ENCODE peak calls at places on chromosomes 6 and 20, in four cellular contexts. One of them, this sample, is unnamed.

GRCh38 chr20:18907353-18907752 is 93.8 kb downstream of the SCP2D1 start:
- DNase-seq in upper lobe of right lung: no peak
- DNase-seq in cardiac fibroblast: no peak
- DNase-seq in AG04449: no peak
- DNase-seq in this sample: no peak

GRCh38 chr20:39146394-39146793 is 184.2 kb downstream of the DHX35 start:
- DNase-seq in AG04449: no peak
- DNase-seq in upper lobe of right lung: no peak
- DNase-seq in cardiac fibroblast: no peak
- DNase-seq in this sample: no peak

GRCh38 chr20:4040283-4041179 is 25.2 kb upstream of the RNF24 start:
- DNase-seq in upper lobe of right lung: no peak
- DNase-seq in cardiac fibroblast: no peak
- DNase-seq in AG04449: no peak
- DNase-seq in this sample: no peak

GRCh38 chr6:144652292-144652891 is 367.3 kb downstream of the UTRN start:
- DNase-seq in AG04449: no peak
- DNase-seq in upper lobe of right lung: no peak
- DNase-seq in cardiac fibroblast: no peak
- DNase-seq in this sample: no peak

GRCh38 chr6:111972714-111973678 is 80.9 kb upstream of the CCN6 start:
- DNase-seq in AG04449: peak
- DNase-seq in cardiac fibroblast: peak
- DNase-seq in upper lobe of right lung: no peak
- DNase-seq in this sample: peak

GRCh38 chr20:4171538-4172116 is 156.3 kb upstream of the RNF24 start:
- DNase-seq in upper lobe of right lung: no peak
- DNase-seq in AG04449: no peak
- DNase-seq in cardiac fibroblast: no peak
- DNase-seq in this sample: no peak

GRCh38 chr20:22223251-22223650 is 361.1 kb downstream of the FOXA2 start:
- DNase-seq in AG04449: no peak
- DNase-seq in upper lobe of right lung: no peak
- DNase-seq in cardiac fibroblast: no peak
- DNase-seq in this sample: no peak

GRCh38 chr6:84243240-84243639 is 15.8 kb upstream of the CEP162 start:
- DNase-seq in AG04449: no peak
- DNase-seq in cardiac fibroblast: no peak
- DNase-seq in upper lobe of right lung: no peak
- DNase-seq in this sample: no peak

GRCh38 chr6:163923658-163924411 is 509.3 kb downstream of the QKI start:
- DNase-seq in upper lobe of right lung: no peak
- DNase-seq in AG04449: no peak
- DNase-seq in cardiac fibroblast: no peak
- DNase-seq in this sample: no peak

GRCh38 chr6:24460966-24461365 is 28.4 kb downstream of the GPLD1 start:
- DNase-seq in cardiac fibroblast: no peak
- DNase-seq in upper lobe of right lung: no peak
- DNase-seq in AG04449: no peak
- DNase-seq in this sample: no peak

GRCh38 chr6:157541618-157542404 is 160.8 kb downstream of the ZDHHC14 start:
- DNase-seq in AG04449: no peak
- DNase-seq in cardiac fibroblast: no peak
- DNase-seq in upper lobe of right lung: no peak
- DNase-seq in this sample: no peak

GRCh38 chr6:75673885-75674284 is 72.2 kb downstream of the SENP6 start:
- DNase-seq in upper lobe of right lung: no peak
- DNase-seq in cardiac fibroblast: peak
- DNase-seq in AG04449: no peak
- DNase-seq in this sample: no peak

GRCh38 chr20:58446264-58446937 is 57.4 kb downstream of the VAPB start:
- DNase-seq in cardiac fibroblast: no peak
- DNase-seq in AG04449: no peak
- DNase-seq in upper lobe of right lung: no peak
- DNase-seq in this sample: no peak

GRCh38 chr6:10690651-10691445 is 3.6 kb downstream of the C6orf52 start:
- DNase-seq in upper lobe of right lung: no peak
- DNase-seq in AG04449: no peak
- DNase-seq in cardiac fibroblast: no peak
- DNase-seq in this sample: no peak

GRCh38 chr20:49325981-49326380 is 48.1 kb upstream of the ZNFX1 start:
- DNase-seq in cardiac fibroblast: peak
- DNase-seq in upper lobe of right lung: no peak
- DNase-seq in AG04449: no peak
- DNase-seq in this sample: peak

GRCh38 chr20:49319204-49319809 is 41.5 kb upstream of the ZNFX1 start:
- DNase-seq in cardiac fibroblast: no peak
- DNase-seq in upper lobe of right lung: no peak
- DNase-seq in AG04449: no peak
- DNase-seq in this sample: no peak

GRCh38 chr20:49320460-49320859 is 42.6 kb upstream of the ZNFX1 start:
- DNase-seq in AG04449: no peak
- DNase-seq in cardiac fibroblast: peak
- DNase-seq in upper lobe of right lung: no peak
- DNase-seq in this sample: no peak

GRCh38 chr20:49324306-49324705 is 46.4 kb upstream of the ZNFX1 start:
- DNase-seq in cardiac fibroblast: no peak
- DNase-seq in AG04449: no peak
- DNase-seq in upper lobe of right lung: no peak
- DNase-seq in this sample: no peak

DNA sequence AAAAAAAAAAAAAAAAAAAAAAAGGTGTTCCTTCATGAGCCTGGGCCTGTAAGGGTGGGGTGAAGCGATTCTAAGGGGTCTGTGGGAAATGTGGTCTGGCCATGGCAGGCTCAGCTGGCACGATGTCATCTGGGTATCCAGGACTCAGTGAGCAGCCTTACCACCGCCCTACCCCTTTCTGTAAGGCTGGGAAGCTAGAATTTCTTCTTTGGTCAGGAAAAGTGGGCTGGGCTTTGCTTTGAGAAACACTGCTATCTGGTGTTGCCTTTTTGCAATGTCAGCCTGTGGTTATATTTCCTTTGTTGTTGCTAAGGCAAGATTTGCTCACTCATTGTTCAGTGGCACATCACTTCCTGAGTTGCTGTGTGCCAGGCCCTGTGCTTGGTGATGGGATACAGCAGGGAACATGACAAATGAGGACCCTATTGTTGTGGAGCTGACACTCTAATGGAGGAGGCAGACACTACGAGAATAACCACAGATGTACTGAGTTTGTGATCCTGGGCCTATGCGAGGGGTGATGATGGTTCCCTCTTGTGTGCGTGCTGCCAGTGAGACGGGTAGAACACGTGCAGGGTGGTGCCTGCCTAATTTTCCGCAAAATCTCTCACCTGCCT is 45.9 kb upstream of the ZNFX1 start:
- DNase-seq in cardiac fibroblast: peak
- DNase-seq in AG04449: no peak
- DNase-seq in upper lobe of right lung: no peak
- DNase-seq in this sample: peak
- TF ChIP-seq CTCF in cardiac fibroblast: peak
- TF ChIP-seq CTCF in AG04449: peak
- TF ChIP-seq CTCF in upper lobe of right lung: peak
- TF ChIP-seq CTCF in this sample: peak

DNA sequence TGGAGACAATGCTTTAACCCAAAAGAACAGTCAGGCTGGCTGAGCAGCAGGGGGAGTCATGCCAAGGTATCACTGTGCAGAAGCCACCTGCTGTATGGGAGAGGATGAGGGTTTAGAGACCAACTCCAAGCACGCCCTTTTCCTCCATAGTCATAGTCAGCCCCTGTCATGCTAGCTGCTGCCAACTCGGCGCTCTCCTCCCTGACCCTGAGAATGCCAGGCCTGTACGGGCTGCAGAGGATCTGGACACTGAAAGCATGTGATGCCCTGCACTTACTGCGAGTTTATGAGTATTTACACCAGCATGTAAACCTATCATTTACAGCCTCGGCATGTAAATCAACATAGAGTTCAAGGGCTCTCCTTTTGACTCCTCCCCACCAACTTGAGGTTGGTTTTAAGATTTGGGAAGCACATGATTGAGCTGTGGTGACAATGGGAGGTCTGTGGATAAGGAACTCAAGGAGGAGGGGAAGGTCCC is 11.7 kb upstream of the SCUBE3 start:
- DNase-seq in upper lobe of right lung: no peak
- DNase-seq in AG04449: no peak
- DNase-seq in cardiac fibroblast: no peak
- DNase-seq in this sample: no peak
- TF ChIP-seq CTCF in upper lobe of right lung: no peak
- TF ChIP-seq CTCF in AG04449: no peak
- TF ChIP-seq CTCF in cardiac fibroblast: no peak
- TF ChIP-seq CTCF in this sample: no peak

DNA sequence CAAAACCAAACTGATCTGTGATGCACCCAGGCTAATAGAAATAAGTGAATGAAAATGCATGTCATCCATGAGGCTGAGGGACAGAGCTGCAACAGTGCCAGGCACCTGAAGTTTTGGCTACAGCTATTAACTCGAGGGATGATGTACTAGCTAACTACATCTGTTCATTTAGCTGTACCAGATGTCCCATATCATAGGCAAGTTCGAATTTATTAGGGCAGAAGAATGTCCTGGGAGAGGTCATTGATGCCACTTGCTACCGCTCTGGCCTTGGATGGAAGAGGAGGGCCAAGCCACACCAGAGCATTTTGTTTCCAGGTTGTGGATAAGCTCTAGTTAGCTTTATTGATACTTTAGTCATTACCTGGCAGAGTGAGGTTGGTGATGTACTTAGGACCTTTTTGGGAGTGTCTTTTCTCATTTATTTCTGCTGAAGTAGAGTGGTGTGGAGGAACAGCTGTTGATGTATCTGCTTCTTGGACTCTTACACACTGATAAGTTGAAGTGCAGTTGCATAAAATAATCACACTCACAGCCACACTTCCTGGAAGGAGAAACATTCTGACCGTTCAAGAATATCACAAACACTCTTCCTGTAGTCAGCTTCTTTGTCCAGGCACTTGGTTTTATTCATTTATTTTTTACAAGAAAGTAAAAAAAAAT is 8.2 kb downstream of the ZFAND3 start:
- DNase-seq in cardiac fibroblast: no peak
- DNase-seq in upper lobe of right lung: no peak
- DNase-seq in AG04449: no peak
- DNase-seq in this sample: no peak
- TF ChIP-seq CTCF in cardiac fibroblast: no peak
- TF ChIP-seq CTCF in upper lobe of right lung: no peak
- TF ChIP-seq CTCF in AG04449: no peak
- TF ChIP-seq CTCF in this sample: no peak

GRCh38 chr6:153790881-153791473 is 248.1 kb upstream of the OPRM1 start:
- DNase-seq in cardiac fibroblast: peak
- DNase-seq in upper lobe of right lung: no peak
- DNase-seq in AG04449: no peak
- DNase-seq in this sample: no peak
- TF ChIP-seq CTCF in cardiac fibroblast: no peak
- TF ChIP-seq CTCF in upper lobe of right lung: no peak
- TF ChIP-seq CTCF in AG04449: no peak
- TF ChIP-seq CTCF in this sample: no peak

DNA sequence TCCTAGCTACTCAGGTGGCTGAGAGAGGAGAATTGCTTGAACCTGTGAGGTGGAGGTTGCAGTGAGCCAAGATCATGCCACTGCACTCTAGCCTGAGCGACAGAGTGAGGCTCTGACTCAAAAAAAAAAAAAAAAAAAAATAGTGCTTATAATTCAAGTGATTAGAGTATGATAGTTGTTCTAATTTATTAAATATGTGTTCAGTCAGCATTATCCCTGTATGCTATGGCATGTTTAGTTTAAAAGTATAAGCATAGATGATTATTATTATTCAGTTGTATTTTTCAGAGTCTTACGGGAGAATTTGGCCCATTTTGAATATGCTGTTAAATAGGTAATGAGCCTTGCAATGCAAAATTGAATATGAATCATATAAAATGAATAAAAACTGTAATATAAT is 64.8 kb downstream of the UBR2 start:
- DNase-seq in upper lobe of right lung: no peak
- DNase-seq in AG04449: no peak
- DNase-seq in cardiac fibroblast: no peak
- DNase-seq in this sample: no peak
- TF ChIP-seq CTCF in upper lobe of right lung: no peak
- TF ChIP-seq CTCF in AG04449: no peak
- TF ChIP-seq CTCF in cardiac fibroblast: no peak
- TF ChIP-seq CTCF in this sample: no peak

DNA sequence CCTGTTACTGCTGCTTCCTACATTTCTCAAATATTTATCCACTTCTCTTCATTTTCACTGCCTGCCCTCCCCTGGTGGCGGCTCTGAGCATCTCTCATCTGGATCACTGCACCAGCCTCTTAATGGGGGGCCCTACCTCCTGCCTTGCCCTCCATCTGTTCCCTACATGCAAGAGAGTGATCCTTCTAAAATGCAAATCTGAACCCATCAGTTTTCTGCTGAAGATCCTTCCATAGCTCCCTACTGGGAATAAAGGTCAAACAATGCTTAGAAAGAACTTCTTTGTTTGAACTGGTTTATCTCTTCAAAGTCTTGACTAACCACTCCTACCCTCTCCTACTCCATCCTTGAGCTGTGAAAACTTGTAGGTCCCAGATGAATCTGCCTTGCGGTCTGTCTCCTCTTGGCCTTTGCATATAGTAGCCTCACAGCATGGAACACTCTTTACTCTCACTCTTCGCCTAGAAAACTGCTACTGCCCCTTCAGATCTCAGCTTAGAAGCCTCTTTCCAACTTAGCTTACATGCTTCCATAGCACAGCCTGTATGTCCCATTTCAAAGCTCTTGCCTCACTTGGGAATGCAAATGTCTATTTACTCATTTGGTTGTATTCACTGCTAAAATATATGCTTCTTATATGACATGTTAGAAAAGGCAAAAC is 119.3 kb downstream of the QRSL1 start:
- DNase-seq in AG04449: no peak
- DNase-seq in upper lobe of right lung: no peak
- DNase-seq in cardiac fibroblast: no peak
- DNase-seq in this sample: no peak
- TF ChIP-seq CTCF in AG04449: no peak
- TF ChIP-seq CTCF in upper lobe of right lung: no peak
- TF ChIP-seq CTCF in cardiac fibroblast: peak
- TF ChIP-seq CTCF in this sample: no peak

This sample was measured in AG09319.